ENCODE peak calls at places on chromosomes 16 and 17, in seven cellular contexts. C is PC-3, A is GM23338, T is neural progenitor cell, U is MM.1S, W is hepatocyte, B is HCT116. K is an unnamed sample.

GRCh38 chr16:51705142-51705541 is 554.1 kb upstream of the SALL1 start:
- DNase-seq in C (no peak), A (no peak), T (no peak), U (no peak), W (no peak), B (no peak), K (no peak)

GRCh38 chr17:69654981-69655581 is 240.6 kb downstream of the MAP2K6 start:
- DNase-seq in C (peak), A (no peak), T (no peak), U (peak), W (peak), B (no peak), K (peak)

GRCh38 chr17:2347805-2348685 is 10.7 kb downstream of the SGSM2 start:
- DNase-seq in C (peak), A (peak), T (peak), U (no peak), W (peak), B (no peak), K (no peak)

GRCh38 chr17:29291163-29291752 is 2.7 kb downstream of the NUFIP2 start:
- DNase-seq in C (peak), A (peak), T (peak), U (peak), W (peak), B (peak), K (peak)

GRCh38 chr16:23579371-23579770 is 16.7 kb downstream of the NDUFAB1 start:
- DNase-seq in C (no peak), A (no peak), T (no peak), U (no peak), W (no peak), B (no peak), K (no peak)

GRCh38 chr17:21098934-21099687 is 27.7 kb upstream of the DHRS7B start:
- DNase-seq in C (peak), A (peak), T (peak), U (peak), W (peak), B (peak), K (peak)

GRCh38 chr16:68731569-68732067 is 5.5 kb upstream of the CDH1 start:
- DNase-seq in C (no peak), A (no peak), T (no peak), U (no peak), W (no peak), B (no peak), K (no peak)

GRCh38 chr16:3690991-3691720 is 26.2 kb downstream of the TRAP1 start:
- DNase-seq in C (no peak), A (peak), T (no peak), U (no peak), W (no peak), B (no peak), K (no peak)

GRCh38 chr17:7380321-7380720 is 568 bp upstream of the TNK1 start:
- DNase-seq in C (peak), A (peak), T (no peak), U (no peak), W (peak), B (no peak), K (no peak)

GRCh38 chr17:21004016-21004930 is 38.5 kb downstream of the USP22 start:
- DNase-seq in C (no peak), A (no peak), T (no peak), U (no peak), W (no peak), B (no peak), K (no peak)

GRCh38 chr17:73399056-73399455 is 87.3 kb upstream of the CDC42EP4 start:
- DNase-seq in C (no peak), A (no peak), T (no peak), U (no peak), W (no peak), B (no peak), K (no peak)

GRCh38 chr17:1070411-1070810 is 73.5 kb downstream of the TIMM22 start:
- DNase-seq in C (no peak), A (no peak), T (no peak), U (no peak), W (no peak), B (no peak), K (no peak)

GRCh38 chr17:6064855-6065254 is 5.3 kb upstream of the WSCD1 start:
- DNase-seq in C (no peak), A (no peak), T (no peak), U (no peak), W (no peak), B (no peak), K (no peak)

GRCh38 chr17:57004944-57005579 is 27.1 kb downstream of the SCPEP1 start:
- DNase-seq in C (peak), A (peak), T (peak), U (peak), W (no peak), B (no peak), K (peak)

GRCh38 chr16:25045696-25046381 is 30.7 kb upstream of the ARHGAP17 start:
- DNase-seq in C (peak), A (no peak), T (no peak), U (no peak), W (no peak), B (no peak), K (no peak)

GRCh38 chr16:24701521-24701951 is 27.9 kb upstream of the TNRC6A start:
- DNase-seq in C (peak), A (no peak), T (no peak), U (no peak), W (no peak), B (no peak), K (no peak)

GRCh38 chr16:67027046-67027445 is 1.9 kb upstream of the CBFB start:
- DNase-seq in C (no peak), A (no peak), T (no peak), U (no peak), W (no peak), B (no peak), K (no peak)

GRCh38 chr17:64139542-64139941 is 9.6 kb upstream of the ERN1 start:
- DNase-seq in C (no peak), A (no peak), T (no peak), U (no peak), W (no peak), B (no peak), K (no peak)

GRCh38 chr17:82981141-82981540 is 98.3 kb upstream of the METRNL start:
- DNase-seq in C (no peak), A (no peak), T (no peak), U (no peak), W (no peak), B (no peak), K (no peak)

GRCh38 chr17:44279586-44280344 is 11.8 kb upstream of the SLC4A1 start:
- DNase-seq in C (peak), A (peak), T (no peak), U (peak), W (peak), B (no peak), K (peak)

GRCh38 chr16:69244336-69244735 is 57.4 kb downstream of the SNTB2 start:
- DNase-seq in C (no peak), A (no peak), T (no peak), U (no peak), W (no peak), B (no peak), K (no peak)

DNA sequence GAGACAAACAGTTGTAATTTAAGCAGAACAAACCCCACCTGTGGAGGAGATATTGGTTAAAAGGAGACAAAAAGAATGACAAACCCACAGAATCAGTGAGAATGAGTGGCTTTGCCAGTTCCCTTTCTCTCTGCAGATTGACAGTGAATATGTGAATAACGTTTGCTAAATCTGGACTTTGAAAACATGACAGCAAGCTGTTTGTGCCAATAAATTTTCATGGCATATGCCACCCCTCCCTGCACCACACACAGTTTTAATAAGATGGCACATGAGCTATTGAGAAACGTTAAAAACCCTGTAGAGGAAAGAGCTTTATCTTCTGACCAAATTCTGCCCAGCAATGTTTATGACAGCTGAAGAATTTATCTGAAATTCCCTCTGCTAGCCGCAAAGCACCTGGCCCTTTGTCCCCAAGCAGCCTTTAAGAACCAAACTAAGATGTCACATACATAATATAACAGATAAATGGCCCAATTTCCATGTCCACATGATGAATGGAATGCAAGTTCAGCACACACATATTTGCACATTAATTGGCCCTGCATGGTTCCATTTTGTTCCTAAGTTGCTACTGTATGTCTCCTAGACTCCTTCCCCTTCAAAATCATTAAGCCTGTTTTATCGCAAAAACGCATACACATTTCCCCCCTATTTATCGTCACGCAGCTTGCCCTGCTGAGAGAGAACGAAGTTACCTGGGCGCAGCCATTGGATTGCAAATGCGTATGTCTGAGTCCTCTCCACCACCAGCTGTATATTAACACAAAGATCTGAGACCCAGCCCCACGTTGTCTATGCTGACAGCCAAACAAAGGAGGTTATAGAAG is 773.5 kb upstream of the EEF2KMT start:
- DNase-seq in C (no peak), A (no peak), T (no peak), U (peak), W (no peak), B (no peak), K (no peak)
- TF ChIP-seq CTCF in C (no peak), A (no peak), T (no peak), U (no peak), W (no peak), B (no peak), K (no peak)

GRCh38 chr16:86995456-86995855 is 321.7 kb downstream of the C16orf95 start:
- DNase-seq in C (no peak), A (peak), T (no peak), U (no peak), W (no peak), B (no peak), K (no peak)

GRCh38 chr16:86994215-86994614 is 323.0 kb downstream of the C16orf95 start:
- DNase-seq in C (no peak), A (no peak), T (no peak), U (no peak), W (no peak), B (no peak), K (no peak)

GRCh38 chr16:86996081-86996480 is 321.1 kb downstream of the C16orf95 start:
- DNase-seq in C (no peak), A (no peak), T (no peak), U (no peak), W (no peak), B (no peak), K (no peak)

GRCh38 chr16:86993426-86994110 is 323.6 kb downstream of the C16orf95 start:
- DNase-seq in C (no peak), A (no peak), T (no peak), U (no peak), W (no peak), B (no peak), K (no peak)

GRCh38 chr16:86994651-86995171 is 322.5 kb downstream of the C16orf95 start:
- DNase-seq in C (peak), A (no peak), T (peak), U (no peak), W (peak), B (no peak), K (no peak)
- TF ChIP-seq EZH2phosphoT487 in C (no peak), A (no peak), T (no peak), U (no peak), W (no peak), B (no peak), K (no peak)

DNA sequence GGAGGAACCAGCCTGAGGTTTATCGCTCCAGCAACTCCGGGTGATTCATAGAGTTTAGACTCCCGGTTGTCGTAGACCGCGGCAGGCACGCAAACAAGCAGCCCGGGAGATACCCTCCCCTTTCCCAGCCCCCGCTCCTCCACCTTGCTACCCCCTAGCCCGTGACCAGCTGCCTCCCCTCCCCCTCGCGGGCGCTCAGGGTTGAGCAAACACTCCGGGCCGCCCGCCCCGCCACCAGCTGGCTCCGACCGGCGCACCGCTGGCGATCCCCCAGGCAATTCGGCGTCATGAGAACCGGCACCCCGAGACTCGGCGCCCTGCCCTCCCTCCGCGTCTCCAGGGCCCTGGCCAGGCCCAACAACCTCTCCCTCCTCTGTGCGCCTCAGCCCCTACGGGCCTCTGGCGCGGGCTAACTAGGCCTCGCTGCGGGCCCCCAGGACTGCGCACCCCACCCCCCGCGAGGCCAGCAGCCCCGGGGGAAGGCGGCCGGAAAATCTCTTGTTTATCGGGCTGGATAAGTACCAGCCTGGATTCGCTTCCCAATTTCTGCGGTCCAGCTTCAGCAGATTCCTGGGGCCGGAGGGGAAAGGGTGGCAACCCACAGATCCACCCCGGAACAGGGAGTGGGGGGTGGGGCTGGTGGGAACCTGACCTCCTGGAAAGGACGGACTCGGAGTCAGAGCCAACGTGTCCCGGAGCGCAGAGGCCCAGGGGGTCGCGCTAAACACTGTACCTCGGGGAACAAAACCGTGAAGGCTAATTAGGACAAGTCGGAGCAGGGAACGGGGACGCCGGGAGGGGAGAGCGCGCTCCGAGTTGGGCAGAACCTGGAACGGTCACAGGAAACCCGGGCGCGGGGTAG is 951 bp upstream of the GPRC5C start:
- DNase-seq in C (peak), A (peak), T (peak), U (no peak), W (peak), B (peak), K (no peak)
- TF ChIP-seq CTCF in C (no peak), A (no peak), T (no peak), U (no peak), W (no peak), B (no peak), K (no peak)

GRCh38 chr17:4935650-4936049 is 3.6 kb downstream of the GP1BA start:
- DNase-seq in C (no peak), A (no peak), T (no peak), U (no peak), W (no peak), B (no peak), K (no peak)

GRCh38 chr17:4936436-4936835 is 3.4 kb downstream of the SLC25A11 start:
- DNase-seq in C (no peak), A (no peak), T (no peak), U (no peak), W (no peak), B (no peak), K (no peak)

GRCh38 chr17:4932756-4933155 is 679 bp downstream of the GP1BA start:
- DNase-seq in C (no peak), A (no peak), T (no peak), U (no peak), W (no peak), B (no peak), K (no peak)

GRCh38 chr17:4933646-4934045 is 1.6 kb downstream of the GP1BA start:
- DNase-seq in C (no peak), A (no peak), T (no peak), U (no peak), W (no peak), B (no peak), K (no peak)

GRCh38 chr17:4934173-4934979 is 2.3 kb downstream of the GP1BA start:
- DNase-seq in C (peak), A (peak), T (no peak), U (peak), W (peak), B (no peak), K (no peak)
- TF ChIP-seq EZH2phosphoT487 in C (no peak), A (no peak), T (no peak), U (no peak), W (no peak), B (no peak), K (no peak)

GRCh38 chr17:50626037-50626574 is 8.6 kb upstream of the ABCC3 start:
- DNase-seq in C (peak), A (peak), T (peak), U (peak), W (peak), B (peak), K (peak)
- TF ChIP-seq CTCF in C (peak), A (peak), T (peak), U (peak), W (peak), B (peak), K (peak)

GRCh38 chr16:57855188-57855587 is 52.9 kb upstream of the KIFC3 start:
- DNase-seq in C (no peak), A (no peak), T (no peak), U (no peak), W (no peak), B (no peak), K (no peak)

GRCh38 chr16:57862698-57863433 is 60.6 kb upstream of the KIFC3 start:
- DNase-seq in C (no peak), A (peak), T (peak), U (no peak), W (peak), B (no peak), K (no peak)

GRCh38 chr16:57858635-57859034 is 56.3 kb upstream of the KIFC3 start:
- DNase-seq in C (no peak), A (no peak), T (no peak), U (no peak), W (no peak), B (no peak), K (no peak)

GRCh38 chr16:57863434-57864160 is 61.3 kb upstream of the KIFC3 start:
- DNase-seq in C (peak), A (peak), T (peak), U (peak), W (peak), B (peak), K (no peak)

DNA sequence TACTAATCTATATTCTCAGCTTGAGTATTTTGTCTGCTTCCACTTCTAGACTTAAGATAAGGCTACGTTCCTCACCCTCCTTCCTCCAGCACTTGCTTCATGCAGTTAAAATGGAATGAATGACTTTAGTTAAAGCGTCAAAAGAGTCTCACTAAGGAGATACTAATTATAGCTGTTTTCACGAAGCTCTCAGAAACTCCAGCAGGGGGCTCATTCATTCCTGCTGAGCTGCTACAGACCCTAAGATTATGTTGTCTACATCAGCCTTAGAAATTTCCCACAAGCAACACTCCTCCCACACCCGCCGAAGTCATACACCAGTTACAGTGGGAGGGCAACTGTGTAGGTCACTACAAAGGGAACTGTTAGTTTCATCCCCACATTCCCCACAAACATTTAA is 57.0 kb upstream of the KIFC3 start:
- DNase-seq in C (peak), A (peak), T (peak), U (no peak), W (peak), B (peak), K (peak)
- TF ChIP-seq EZH2phosphoT487 in C (no peak), A (no peak), T (no peak), U (no peak), W (no peak), B (no peak), K (no peak)

GRCh38 chr16:31699601-31700000 is 171.9 kb downstream of the AHSP start:
- DNase-seq in C (no peak), A (no peak), T (no peak), U (no peak), W (no peak), B (no peak), K (no peak)

GRCh38 chr16:31701734-31702133 is 171.9 kb upstream of the ZNF267 start:
- DNase-seq in C (peak), A (no peak), T (no peak), U (no peak), W (no peak), B (no peak), K (no peak)

GRCh38 chr16:31698901-31699300 is 171.2 kb downstream of the AHSP start:
- DNase-seq in C (no peak), A (no peak), T (no peak), U (no peak), W (no peak), B (no peak), K (no peak)

GRCh38 chr16:31700200-31700529 is 172.5 kb downstream of the AHSP start:
- DNase-seq in C (peak), A (no peak), T (no peak), U (no peak), W (no peak), B (peak), K (no peak)

GRCh38 chr16:31700530-31701388 is 172.8 kb upstream of the ZNF267 start:
- DNase-seq in C (no peak), A (peak), T (peak), U (peak), W (peak), B (no peak), K (peak)
- TF ChIP-seq CTCF in C (no peak), A (no peak), T (peak), U (no peak), W (peak), B (no peak), K (no peak)

GRCh38 chr17:34369571-34369970 is 6.5 kb upstream of the CCL1 start:
- DNase-seq in C (no peak), A (no peak), T (no peak), U (no peak), W (no peak), B (no peak), K (no peak)
- TF ChIP-seq EZH2phosphoT487 in C (no peak), A (no peak), T (no peak), U (no peak), W (no peak), B (no peak), K (no peak)

DNA sequence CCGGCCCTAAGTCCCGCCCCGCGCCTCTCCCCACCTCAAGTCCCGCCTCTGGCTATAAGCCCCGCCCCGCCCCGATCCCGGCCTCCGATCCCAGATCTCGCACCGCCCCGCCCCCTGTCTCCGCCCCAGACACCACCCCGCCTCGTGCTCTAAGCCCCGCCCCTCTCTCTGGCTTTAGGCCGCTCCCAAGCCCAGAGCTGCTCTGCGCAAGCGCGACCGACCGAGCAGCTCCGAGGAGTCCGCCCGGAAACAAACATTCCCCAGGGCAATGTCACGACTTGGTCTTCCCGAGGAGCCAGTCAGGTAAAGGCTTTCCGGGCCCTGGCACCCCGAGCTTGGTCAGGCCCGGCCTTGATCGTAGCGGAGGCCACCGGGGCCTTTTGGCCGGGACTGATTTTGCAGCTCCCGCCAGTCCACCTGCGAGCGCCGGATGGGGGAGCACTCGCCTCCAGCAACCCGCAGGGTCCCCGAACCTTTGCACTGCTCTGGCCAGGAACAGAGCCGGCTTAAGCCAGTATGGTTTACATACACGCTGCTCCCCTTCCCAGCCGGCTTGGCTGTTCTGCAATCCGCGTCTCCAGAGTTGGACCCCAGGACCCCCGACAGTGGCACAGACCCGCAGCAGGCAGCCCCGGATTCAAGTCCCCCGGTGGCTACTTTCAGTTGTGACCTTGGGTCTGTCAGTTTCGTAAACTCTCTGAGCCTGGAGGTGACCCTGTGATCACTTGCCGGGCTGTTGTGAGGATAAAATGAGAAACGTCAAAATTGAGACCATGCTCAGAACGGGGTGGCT is at the start of gene NUDT7:
- DNase-seq in C (peak), A (peak), T (peak), U (peak), W (peak), B (peak), K (peak)
- TF ChIP-seq CTCF in C (no peak), A (peak), T (peak), U (peak), W (peak), B (peak), K (peak)

K was measured in OCI-LY7.